ENCODE peak calls at places on chromosomes 5 and 9, in four cellular contexts. S is T-helper 2 cell; D is effector CD4-positive, alpha-beta T cell; O is progenitor cell of endocrine pancreas. Y is an unnamed sample.

GRCh38 chr5:15533124-15533893 is 33.3 kb downstream of the FBXL7 start:
- DNase-seq in S (no peak), D (no peak), O (no peak), Y (no peak)

GRCh38 chr5:14880688-14881087 is 9.1 kb upstream of the ANKH start:
- DNase-seq in S (no peak), D (no peak), O (no peak), Y (no peak)

GRCh38 chr5:171306141-171306540 is 2.9 kb upstream of the TLX3 start:
- DNase-seq in S (no peak), D (no peak), O (no peak), Y (no peak)

GRCh38 chr9:96163712-96164111 is 138.3 kb downstream of the HSD17B3 start:
- DNase-seq in S (no peak), D (no peak), O (no peak), Y (no peak)

GRCh38 chr5:4511996-4512656 is 628.0 kb upstream of the ADAMTS16 start:
- DNase-seq in S (no peak), D (no peak), O (peak), Y (peak)

GRCh38 chr9:113503131-113503541 is 39.6 kb downstream of the RGS3 start:
- DNase-seq in S (no peak), D (no peak), O (no peak), Y (no peak)

GRCh38 chr9:128124873-128125574 is 2.5 kb downstream of the PTGES2 start:
- DNase-seq in S (no peak), D (peak), O (peak), Y (peak)

GRCh38 chr9:72726951-72727350 is 205.5 kb downstream of the TMC1 start:
- DNase-seq in S (no peak), D (no peak), O (no peak), Y (no peak)

GRCh38 chr9:129968690-129969485 is 74.1 kb downstream of the FNBP1 start:
- DNase-seq in S (no peak), D (no peak), O (no peak), Y (no peak)

GRCh38 chr5:57470339-57470738 is 12.3 kb downstream of the ACTBL2 start:
- DNase-seq in S (no peak), D (no peak), O (no peak), Y (no peak)

GRCh38 chr9:112086627-112087026 is 88.5 kb downstream of the SUSD1 start:
- DNase-seq in S (no peak), D (no peak), O (no peak), Y (no peak)

GRCh38 chr9:91572044-91572443 is 148.4 kb upstream of the NFIL3 start:
- DNase-seq in S (no peak), D (no peak), O (no peak), Y (no peak)

GRCh38 chr9:37197158-37198033 is 77.0 kb downstream of the ZCCHC7 start:
- DNase-seq in S (no peak), D (no peak), O (no peak), Y (no peak)

GRCh38 chr5:33032161-33033085 is 321.3 kb downstream of the NPR3 start:
- DNase-seq in S (no peak), D (no peak), O (no peak), Y (peak)

GRCh38 chr5:69517763-69518212 is 25.2 kb downstream of the OCLN start:
- DNase-seq in S (no peak), D (no peak), O (no peak), Y (no peak)

GRCh38 chr5:36496471-36496870 is 109.9 kb upstream of the SLC1A3 start:
- DNase-seq in S (no peak), D (no peak), O (no peak), Y (no peak)

GRCh38 chr5:98777295-98777694 is 3.8 kb downstream of the RGMB start:
- DNase-seq in S (no peak), D (no peak), O (no peak), Y (no peak)

GRCh38 chr5:81513982-81514381 is 120.0 kb upstream of the ACOT12 start:
- DNase-seq in S (no peak), D (no peak), O (no peak), Y (no peak)

GRCh38 chr5:65030056-65030455 is 261.3 kb downstream of the CWC27 start:
- DNase-seq in S (no peak), D (no peak), O (no peak), Y (no peak)

GRCh38 chr5:39624268-39624886 is 199.6 kb upstream of the DAB2 start:
- DNase-seq in S (no peak), D (no peak), O (no peak), Y (no peak)

GRCh38 chr9:129458155-129458661 is 162.7 kb downstream of the C9orf50 start:
- DNase-seq in S (peak), D (peak), O (no peak), Y (peak)

GRCh38 chr9:121744002-121744686 is 92.7 kb downstream of the DAB2IP start:
- DNase-seq in S (no peak), D (no peak), O (no peak), Y (peak)

GRCh38 chr5:3027185-3027865 is 275.8 kb upstream of the IRX2 start:
- DNase-seq in S (no peak), D (no peak), O (no peak), Y (no peak)

GRCh38 chr5:56026863-56027300 is 32.1 kb upstream of the IL6ST start:
- DNase-seq in S (no peak), D (no peak), O (no peak), Y (no peak)

GRCh38 chr9:106920701-106921283 is 57.8 kb downstream of the ZNF462 start:
- DNase-seq in S (no peak), D (no peak), O (no peak), Y (peak)

GRCh38 chr5:132203464-132203818 is 24.2 kb downstream of the P4HA2 start:
- DNase-seq in S (no peak), D (no peak), O (no peak), Y (no peak)

GRCh38 chr5:153276151-153276550 is 214.3 kb upstream of the GRIA1 start:
- DNase-seq in S (no peak), D (no peak), O (peak), Y (peak)

GRCh38 chr5:154767537-154767936 is 12.4 kb downstream of the LARP1 start:
- DNase-seq in S (no peak), D (no peak), O (no peak), Y (no peak)

GRCh38 chr5:157710887-157711286 is 20.3 kb upstream of the THG1L start:
- DNase-seq in S (no peak), D (no peak), O (no peak), Y (no peak)

GRCh38 chr5:72599519-72600400 is 92.5 kb upstream of the ZNF366 start:
- DNase-seq in S (no peak), D (no peak), O (no peak), Y (no peak)

GRCh38 chr5:33531796-33532195 is 91.0 kb downstream of the TARS1 start:
- DNase-seq in S (no peak), D (no peak), O (no peak), Y (no peak)